ENCODE peak calls at places on chromosome 9, in eight cellular contexts. K is breast epithelium, H is MCF 10A, N is GM12878, D is osteocyte, S is progenitor cell of endocrine pancreas, V is esophagus squamous epithelium, J is cardiac muscle cell. Z is an unnamed sample.

GRCh38 chr9:133609311-133610098 is at the start of gene FAM163B:
- DNase-seq in K (no peak), H (no peak), N (no peak), D (no peak), S (peak; percentile 71), V (no peak), J (peak; percentile 69), Z (peak; percentile 50)

GRCh38 chr9:127153484-127153883 is 31.0 kb upstream of the ANGPTL2 start:
- DNase-seq in K (no peak), H (no peak), N (no peak), D (peak; percentile 64), S (no peak), V (no peak), J (no peak), Z (no peak)

GRCh38 chr9:138042640-138043039 is 165.1 kb downstream of the CACNA1B start:
- DNase-seq in K (no peak), H (no peak), N (no peak), D (peak; percentile 53), S (no peak), V (no peak), J (no peak), Z (no peak)

GRCh38 chr9:4904322-4905134 is 80.5 kb upstream of the JAK2 start:
- DNase-seq in K (no peak), H (peak; percentile 87), N (no peak), D (no peak), S (no peak), V (no peak), J (peak; percentile 58), Z (no peak)

GRCh38 chr9:100066539-100066938 is 32.3 kb downstream of the ERP44 start:
- DNase-seq in K (no peak), H (no peak), N (peak; percentile 25), D (no peak), S (no peak), V (no peak), J (peak; percentile 77), Z (no peak)

GRCh38 chr9:3746296-3747275 is 220.8 kb upstream of the RFX3 start:
- DNase-seq in K (no peak), H (peak; percentile 92), N (no peak), D (no peak), S (no peak), V (no peak), J (peak; percentile 74), Z (no peak)

GRCh38 chr9:86902606-86903460 is 44.5 kb downstream of the GAS1 start:
- DNase-seq in K (no peak), H (no peak), N (no peak), D (no peak), S (no peak), V (no peak), J (peak; percentile 39), Z (no peak)

GRCh38 chr9:119803679-119804078 is 434.4 kb upstream of the BRINP1 start:
- DNase-seq in K (no peak), H (no peak), N (no peak), D (no peak), S (no peak), V (no peak), J (no peak), Z (no peak)

GRCh38 chr9:89427621-89428221 is 70.2 kb downstream of the SEMA4D start:
- DNase-seq in K (no peak), H (no peak), N (no peak), D (no peak), S (no peak), V (no peak), J (no peak), Z (no peak)

GRCh38 chr9:4987996-4988421 is 2.9 kb downstream of the JAK2 start:
- DNase-seq in K (no peak), H (peak; percentile 77), N (peak; percentile 66), D (no peak), S (peak; percentile 31), V (no peak), J (peak; percentile 81), Z (no peak)

GRCh38 chr9:133855802-133856592 is 117.8 kb upstream of the SARDH start:
- DNase-seq in K (no peak), H (peak; percentile 82), N (no peak), D (no peak), S (no peak), V (no peak), J (peak; percentile 98), Z (no peak)

GRCh38 chr9:31807574-31808256 is 576.7 kb upstream of the ACO1 start:
- DNase-seq in K (no peak), H (peak; percentile 17), N (no peak), D (no peak), S (no peak), V (no peak), J (no peak), Z (no peak)

GRCh38 chr9:104091708-104092107 is 2.4 kb upstream of the SMC2 start:
- DNase-seq in K (no peak), H (no peak), N (no peak), D (no peak), S (no peak), V (no peak), J (peak; percentile 35), Z (no peak)

GRCh38 chr9:38694676-38695075 is 25.3 kb downstream of the FAM240B start:
- DNase-seq in K (no peak), H (no peak), N (no peak), D (no peak), S (no peak), V (no peak), J (no peak), Z (no peak)

GRCh38 chr9:125255781-125256391 is 5.7 kb upstream of the GAPVD1 start:
- DNase-seq in K (no peak), H (peak; percentile 37), N (no peak), D (no peak), S (no peak), V (no peak), J (peak; percentile 41), Z (peak; percentile 51)

GRCh38 chr9:123299558-123300126 is 31.3 kb upstream of the STRBP start:
- DNase-seq in K (no peak), H (no peak), N (no peak), D (no peak), S (no peak), V (no peak), J (no peak), Z (no peak)

GRCh38 chr9:4517274-4517673 is 27.0 kb downstream of the SLC1A1 start:
- DNase-seq in K (no peak), H (no peak), N (no peak), D (no peak), S (no peak), V (no peak), J (no peak), Z (no peak)

GRCh38 chr9:83330207-83331196 is 207.7 kb downstream of the FRMD3 start:
- DNase-seq in K (no peak), H (no peak), N (no peak), D (no peak), S (no peak), V (no peak), J (no peak), Z (no peak)

GRCh38 chr9:36897019-36897418 is 137.0 kb downstream of the PAX5 start:
- DNase-seq in K (no peak), H (no peak), N (no peak), D (no peak), S (no peak), V (no peak), J (no peak), Z (no peak)

GRCh38 chr9:36897476-36897875 is 136.6 kb downstream of the PAX5 start:
- DNase-seq in K (no peak), H (no peak), N (no peak), D (peak; percentile 48), S (no peak), V (no peak), J (no peak), Z (no peak)

GRCh38 chr9:36894695-36895310 is 139.3 kb downstream of the PAX5 start:
- DNase-seq in K (no peak), H (no peak), N (no peak), D (no peak), S (no peak), V (no peak), J (no peak), Z (no peak)

GRCh38 chr9:36896296-36896695 is 137.8 kb downstream of the PAX5 start:
- DNase-seq in K (no peak), H (no peak), N (no peak), D (no peak), S (no peak), V (no peak), J (no peak), Z (no peak)

GRCh38 chr9:36895744-36896260 is 138.3 kb downstream of the PAX5 start:
- DNase-seq in K (no peak), H (no peak), N (no peak), D (no peak), S (no peak), V (no peak), J (no peak), Z (no peak)
- TF ChIP-seq CTCF in K (no peak), H (no peak), N (no peak), D (no peak), S (no peak), V (no peak), J (no peak), Z (no peak)

DNA sequence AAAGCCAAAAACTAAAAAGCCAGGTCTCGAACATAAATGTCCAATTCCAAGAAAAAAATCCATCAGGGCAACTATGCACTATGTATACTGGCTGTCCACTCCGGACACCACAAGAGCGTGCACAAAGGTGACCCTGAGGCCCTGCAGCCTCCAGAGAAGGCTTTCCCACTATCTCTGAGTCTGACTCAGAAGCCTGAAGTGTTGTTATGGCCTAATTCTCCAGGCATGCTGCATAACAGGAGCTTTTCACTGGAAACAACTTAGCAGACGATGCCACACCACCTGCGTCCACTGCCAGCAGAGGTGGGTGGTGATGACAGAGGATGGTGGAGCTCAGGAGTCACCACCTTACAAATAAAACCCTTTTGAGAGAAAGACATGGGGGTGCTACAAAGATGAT is 63.7 kb downstream of the HABP4 start:
- DNase-seq in K (no peak), H (no peak), N (no peak), D (no peak), S (no peak), V (no peak), J (peak; percentile 32), Z (no peak)
- TF ChIP-seq CTCF in K (no peak), H (no peak), N (no peak), D (no peak), S (no peak), V (no peak), J (no peak), Z (no peak)

GRCh38 chr9:132241483-132241839 is 79.6 kb downstream of the NTNG2 start:
- DNase-seq in K (no peak), H (no peak), N (no peak), D (peak; percentile 79), S (no peak), V (no peak), J (no peak), Z (no peak)
- TF ChIP-seq CTCF in K (no peak), H (no peak), N (no peak), D (no peak), S (no peak), V (no peak), J (no peak), Z (no peak)

DNA sequence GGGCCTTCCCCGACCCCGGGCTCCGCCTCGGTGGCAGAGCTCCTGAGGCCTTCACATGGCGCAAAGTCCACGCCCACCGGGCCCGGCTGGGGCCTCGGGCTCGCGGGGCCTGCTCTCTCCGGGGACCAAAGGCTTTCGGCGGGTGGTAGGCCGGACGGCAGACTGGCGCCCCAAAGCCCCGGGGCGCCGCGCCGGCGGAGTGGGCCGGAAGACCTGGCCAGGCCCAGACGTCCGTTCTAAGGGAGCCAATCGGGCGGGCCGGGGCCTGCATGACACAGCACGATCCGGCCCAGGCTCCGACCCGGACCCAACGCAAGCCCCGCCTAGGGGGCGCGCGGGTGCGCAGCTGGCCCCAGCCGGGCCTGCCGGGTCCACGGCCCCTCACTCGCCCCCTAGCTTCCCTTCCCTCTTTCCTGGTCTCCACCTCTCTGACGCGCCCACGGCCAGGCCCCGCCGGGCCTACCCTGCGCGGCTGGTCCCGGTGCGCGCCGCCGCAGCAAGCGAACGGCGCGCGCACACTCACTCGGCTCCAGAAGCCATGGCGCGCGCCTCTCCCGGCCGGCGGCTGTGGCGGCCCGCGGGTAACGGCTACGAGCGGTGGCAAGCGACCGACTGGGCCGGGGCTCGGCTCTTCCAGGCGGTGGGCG is 488 bp downstream of the VCP start:
- DNase-seq in K (peak; percentile 78), H (peak; percentile 84), N (no peak), D (peak; percentile 93), S (peak; percentile 78), V (peak; percentile 48), J (peak; percentile 92), Z (peak; percentile 51)
- TF ChIP-seq CTCF in K (no peak), H (no peak), N (peak; percentile 33), D (peak; percentile 46), S (peak; percentile 56), V (peak; percentile 40), J (peak; percentile 45), Z (peak; percentile 34)